ENCODE peak calls at places on chromosomes 3 and 15, in five cellular contexts. O is HepG2, J is SJSA1, S is lower lobe of right lung, H is IMR-90. L is an unnamed sample.

GRCh38 chr3:196604548-196604947 is 34.9 kb upstream of the NRROS start:
- DNase-seq in S (no peak), H (no peak), O (no peak), J (no peak), L (no peak)

GRCh38 chr15:35986072-35986666 is 440.2 kb upstream of the DPH6 start:
- DNase-seq in S (no peak), J (no peak), H (peak; percentile 4), O (no peak), L (peak; percentile 76)

GRCh38 chr15:69459063-69459462 is 6.4 kb downstream of the RPLP1 start:
- DNase-seq in S (no peak), O (no peak), H (no peak), J (no peak), L (no peak)

GRCh38 chr3:125634346-125634964 is 39.2 kb upstream of the OSBPL11 start:
- DNase-seq in H (no peak), O (no peak), S (no peak), J (no peak), L (no peak)

GRCh38 chr15:56917652-56918045 is 795 bp upstream of the TCF12 start:
- DNase-seq in H (no peak), O (no peak), S (no peak), J (no peak), L (no peak)

GRCh38 chr15:80317389-80318169 is 65.6 kb upstream of the CTXND1 start:
- DNase-seq in S (no peak), O (peak; percentile 6), H (peak; percentile 98), J (no peak), L (peak; percentile 31)

GRCh38 chr3:29889230-29889629 is 608.4 kb downstream of the RBMS3 start:
- DNase-seq in H (peak; percentile 67), J (no peak), S (no peak), O (no peak), L (no peak)

GRCh38 chr15:70167155-70167554 is 69.4 kb upstream of the TLE3 start:
- DNase-seq in J (no peak), O (no peak), H (no peak), S (no peak), L (no peak)

GRCh38 chr15:63256433-63256884 is 20.9 kb upstream of the APH1B start:
- DNase-seq in J (peak; percentile 80), H (peak; percentile 84), S (no peak), O (peak; percentile 33), L (no peak)

GRCh38 chr15:70050447-70050846 is 47.3 kb downstream of the TLE3 start:
- DNase-seq in J (no peak), O (no peak), H (no peak), S (no peak), L (no peak)

GRCh38 chr3:187193181-187193580 is 4.1 kb upstream of the RTP1 start:
- DNase-seq in O (no peak), J (no peak), S (no peak), H (no peak), L (no peak)

GRCh38 chr15:28981921-28982320 is 96.1 kb downstream of the APBA2 start:
- DNase-seq in H (no peak), O (no peak), S (no peak), J (no peak), L (no peak)

GRCh38 chr15:28919201-28919627 is 33.4 kb downstream of the APBA2 start:
- DNase-seq in O (no peak), S (peak; percentile 35), H (no peak), J (no peak), L (no peak)

GRCh38 chr3:179098388-179099077 is 26.9 kb upstream of the ZMAT3 start:
- DNase-seq in S (no peak), O (no peak), H (peak; percentile 82), J (peak; percentile 65), L (no peak)

GRCh38 chr3:2218826-2219225 is 120.2 kb downstream of the CNTN4 start:
- DNase-seq in O (no peak), J (no peak), H (no peak), S (no peak), L (no peak)

GRCh38 chr3:53163459-53164387 is 2.7 kb downstream of the PRKCD start:
- DNase-seq in J (no peak), S (no peak), H (no peak), O (no peak), L (no peak)

GRCh38 chr3:50165388-50166308 is 10.5 kb downstream of the SEMA3F start:
- DNase-seq in O (no peak), S (no peak), H (peak; percentile 47), J (no peak), L (no peak)

GRCh38 chr15:79006071-79006470 is 61.2 kb upstream of the CTSH start:
- DNase-seq in J (no peak), S (no peak), H (no peak), O (no peak), L (no peak)

GRCh38 chr15:31360843-31361763 is 34.5 kb downstream of the KLF13 start:
- DNase-seq in S (peak; percentile 79), H (no peak), O (no peak), J (no peak), L (peak; percentile 52)

GRCh38 chr3:2579206-2579605 is 480.5 kb downstream of the CNTN4 start:
- DNase-seq in J (no peak), O (no peak), H (no peak), S (no peak), L (no peak)

GRCh38 chr3:58404396-58404795 is 29.2 kb downstream of the PDHB start:
- DNase-seq in H (peak; percentile 79), O (no peak), J (no peak), S (no peak), L (no peak)

GRCh38 chr3:140053011-140053702 is 118.2 kb downstream of the CLSTN2 start:
- DNase-seq in O (no peak), J (no peak), S (no peak), H (no peak), L (no peak)

GRCh38 chr15:67832031-67832551 is 6.8 kb downstream of the SKOR1 start:
- DNase-seq in H (peak; percentile 29), S (no peak), J (no peak), O (no peak), L (no peak)
- H3K4me1 ChIP-seq in H (no peaks in the 10 kb centered on the region), S (peaks cover 68% of the 10 kb centered on the region), J (peaks cover 16% of the 10 kb centered on the region), O (peaks cover 32% of the 10 kb centered on the region), L (peaks cover 75% of the 10 kb centered on the region)

GRCh38 chr3:146129750-146130149 is 31.2 kb downstream of the PLOD2 start:
- DNase-seq in H (no peak), S (no peak), O (no peak), J (no peak), L (no peak)

GRCh38 chr3:146128939-146129338 is 32.0 kb downstream of the PLOD2 start:
- DNase-seq in S (no peak), H (no peak), J (no peak), O (no peak), L (no peak)

GRCh38 chr3:146125946-146126345 is 35.0 kb downstream of the PLOD2 start:
- DNase-seq in J (peak; percentile 28), H (peak; percentile 94), S (no peak), O (peak; percentile 56), L (no peak)

GRCh38 chr3:146128179-146128578 is 32.8 kb downstream of the PLOD2 start:
- DNase-seq in H (no peak), J (no peak), O (no peak), S (no peak), L (no peak)

GRCh38 chr3:146124141-146124801 is 36.7 kb downstream of the PLOD2 start:
- DNase-seq in J (no peak), O (no peak), S (no peak), H (no peak), L (no peak)
- H3K4me1 ChIP-seq in J (peaks cover 6% of the 10 kb centered on the region), O (peaks cover 31% of the 10 kb centered on the region), S (no peaks in the 10 kb centered on the region), H (peaks cover 2% of the 10 kb centered on the region), L (peaks cover 39% of the 10 kb centered on the region)

GRCh38 chr15:88388702-88389101 is 78.5 kb downstream of the MRPL46 start:
- DNase-seq in J (peak; percentile 24), O (peak; percentile 85), H (no peak), S (no peak), L (no peak)

GRCh38 chr15:88389120-88389519 is 78.1 kb downstream of the MRPL46 start:
- DNase-seq in H (no peak), S (no peak), J (no peak), O (peak; percentile 33), L (no peak)

GRCh38 chr15:88382482-88382983 is 84.7 kb downstream of the MRPL46 start:
- DNase-seq in O (no peak), J (no peak), H (no peak), S (no peak), L (no peak)

GRCh38 chr15:88383354-88383753 is 83.8 kb downstream of the MRPL46 start:
- DNase-seq in S (no peak), H (no peak), O (no peak), J (no peak), L (peak; percentile 31)

DNA sequence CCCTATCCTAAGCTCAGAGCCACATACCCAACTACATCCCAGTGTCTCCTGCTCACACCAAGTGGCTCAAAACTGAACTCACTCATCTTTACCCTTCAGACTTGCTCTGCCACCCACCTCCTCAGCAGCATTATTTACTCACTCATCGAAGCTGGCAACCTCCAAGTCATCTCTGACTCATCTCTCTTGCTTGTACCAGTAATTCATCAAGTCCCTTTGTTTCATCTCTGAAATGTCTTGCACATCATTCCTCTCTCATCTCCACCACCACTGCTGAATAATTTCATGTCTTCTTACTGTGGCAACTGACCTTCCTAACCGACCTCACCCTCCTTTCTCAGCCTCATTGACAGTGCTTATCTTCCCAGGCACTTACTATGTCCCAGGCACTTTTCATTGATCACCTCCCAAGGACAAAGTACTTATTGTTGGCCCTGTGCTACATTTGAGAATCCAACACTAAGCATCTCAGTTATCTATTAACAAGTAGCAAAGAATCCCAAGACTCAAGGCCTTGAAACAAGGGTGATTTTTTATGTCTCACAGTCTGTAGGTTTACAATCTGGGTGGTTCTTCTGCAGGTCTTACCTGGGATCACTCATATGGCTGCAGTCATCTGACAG is 82.0 kb downstream of the MRPL46 start:
- DNase-seq in H (peak; percentile 32), J (peak; percentile 10), O (no peak), S (no peak), L (no peak)
- H3K4me1 ChIP-seq in H (no peaks in the 10 kb centered on the region), J (peaks cover 3% of the 10 kb centered on the region), O (peaks cover 48% of the 10 kb centered on the region), S (no peaks in the 10 kb centered on the region), L (peaks cover 19% of the 10 kb centered on the region)

DNA sequence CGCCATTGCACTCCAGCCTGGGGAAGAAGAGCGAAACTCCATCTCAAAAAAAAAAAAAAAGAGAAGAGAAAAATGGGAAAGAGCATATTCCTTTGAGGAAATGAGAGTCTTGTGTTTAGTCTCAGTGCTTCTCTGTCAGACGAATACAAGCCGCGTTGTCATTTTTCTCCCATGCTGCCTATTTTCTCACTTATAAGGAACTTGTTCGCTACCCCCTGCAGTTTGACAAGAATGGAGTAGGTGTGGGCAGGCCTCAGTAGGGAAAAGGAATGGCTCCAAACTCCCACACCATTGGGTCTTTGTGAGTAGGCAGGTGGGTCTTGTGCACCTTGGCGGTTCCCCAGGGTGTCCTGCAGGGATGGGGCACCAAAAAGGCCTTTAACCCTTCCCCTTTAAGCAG is 6.5 kb downstream of the GPR160 start:
- DNase-seq in S (no peak), J (no peak), O (no peak), H (no peak), L (no peak)
- H3K4me1 ChIP-seq in S (peaks cover 23% of the 10 kb centered on the region), J (no peaks in the 10 kb centered on the region), O (peaks cover 19% of the 10 kb centered on the region), H (no peaks in the 10 kb centered on the region), L (peaks cover under 1% of the 10 kb centered on the region)

DNA sequence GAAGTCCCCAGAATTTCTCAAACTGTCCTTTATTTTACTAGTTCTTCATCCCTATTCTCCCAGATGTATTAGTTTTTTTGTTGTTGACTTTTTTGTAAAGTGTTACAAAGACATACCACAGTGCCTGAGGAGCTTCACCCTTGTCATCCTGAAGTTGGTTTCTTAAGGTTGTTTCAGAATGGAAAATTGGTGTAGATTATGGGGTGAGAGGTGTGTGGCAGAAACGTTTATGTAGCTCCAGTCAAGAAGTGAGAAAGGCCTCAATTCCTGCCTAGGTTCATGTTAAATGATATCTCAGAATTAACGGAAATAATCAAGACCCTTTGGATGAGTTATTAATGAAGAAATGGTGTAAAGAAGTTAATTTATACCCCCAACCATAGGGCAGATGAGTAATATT is 6.8 kb downstream of the EDEM1 start:
- DNase-seq in H (no peak), J (no peak), S (no peak), O (no peak), L (no peak)
- H3K4me1 ChIP-seq in H (peaks cover 26% of the 10 kb centered on the region), J (peaks cover 10% of the 10 kb centered on the region), S (peaks cover 96% of the 10 kb centered on the region), O (peaks cover 80% of the 10 kb centered on the region), L (peaks cover 59% of the 10 kb centered on the region)

GRCh38 chr3:117230924-117231323 is 521.3 kb downstream of the TUSC7 start:
- DNase-seq in H (no peak), O (no peak), J (no peak), S (no peak), L (no peak)
- H3K4me1 ChIP-seq in H (no peaks in the 10 kb centered on the region), O (no peaks in the 10 kb centered on the region), J (no peaks in the 10 kb centered on the region), S (no peaks in the 10 kb centered on the region), L (no peaks in the 10 kb centered on the region)

L was measured in left ventricle myocardium inferior.